ENCODE peak calls at places on chromosomes 7 and 10, in five cellular contexts. B is right lobe of liver; V is CD4-positive, alpha-beta T cell; C is type B pancreatic cell; E is A549. Y is an unnamed sample.

GRCh38 chr10:74704629-74705360 is 121.6 kb upstream of the KAT6B start:
- DNase-seq in B (no peak), V (no peak), C (no peak), E (no peak), Y (no peak)

GRCh38 chr7:21142081-21142480 is 285.8 kb upstream of the SP4 start:
- DNase-seq in B (no peak), V (no peak), C (no peak), E (no peak), Y (no peak)

GRCh38 chr7:86558680-86559079 is 85.0 kb upstream of the GRM3 start:
- DNase-seq in B (no peak), V (no peak), C (no peak), E (no peak), Y (no peak)

GRCh38 chr10:52212062-52212461 is 102.0 kb upstream of the DKK1 start:
- DNase-seq in B (peak; percentile 71), V (no peak), C (no peak), E (no peak), Y (no peak)

GRCh38 chr10:89245802-89246201 is 5.8 kb downstream of the LIPA start:
- DNase-seq in B (no peak), V (no peak), C (no peak), E (no peak), Y (no peak)

GRCh38 chr7:83014546-83014945 is 148.1 kb downstream of the PCLO start:
- DNase-seq in B (no peak), V (no peak), C (no peak), E (no peak), Y (no peak)

GRCh38 chr10:97689637-97690036 is 2.6 kb upstream of the AVPI1 start:
- DNase-seq in B (no peak), V (no peak), C (no peak), E (peak; percentile 55), Y (no peak)

GRCh38 chr7:4208086-4208485 is 474.0 kb upstream of the FOXK1 start:
- DNase-seq in B (no peak), V (no peak), C (no peak), E (no peak), Y (no peak)

GRCh38 chr7:3439333-3440030 is 138.4 kb downstream of the SDK1 start:
- DNase-seq in B (no peak), V (no peak), C (no peak), E (peak; percentile 60), Y (no peak)

GRCh38 chr7:142808802-142809583 is 38.2 kb downstream of the PRSS2 start:
- DNase-seq in B (no peak), V (peak; percentile 95), C (no peak), E (no peak), Y (peak; percentile 82)

GRCh38 chr10:78388331-78389050 is 354.8 kb downstream of the RPS24 start:
- DNase-seq in B (no peak), V (no peak), C (no peak), E (no peak), Y (no peak)

GRCh38 chr7:85529197-85529596 is 342.3 kb upstream of the SEMA3D start:
- DNase-seq in B (peak; percentile 73), V (no peak), C (no peak), E (no peak), Y (no peak)

GRCh38 chr10:132036153-132036886 is 29.4 kb upstream of the JAKMIP3 start:
- DNase-seq in B (no peak), V (no peak), C (no peak), E (peak; percentile 52), Y (no peak)

GRCh38 chr10:96413151-96413787 is 54.5 kb upstream of the OPALIN start:
- DNase-seq in B (no peak), V (no peak), C (no peak), E (no peak), Y (no peak)

GRCh38 chr10:21172774-21173432 is 275.8 kb upstream of the NEBL start:
- DNase-seq in B (no peak), V (no peak), C (no peak), E (peak; percentile 38), Y (no peak)

GRCh38 chr10:128018236-128018635 is 108.0 kb downstream of the MKI67 start:
- DNase-seq in B (no peak), V (no peak), C (no peak), E (no peak), Y (no peak)

GRCh38 chr7:151459726-151460473 is 20.0 kb upstream of the CRYGN start:
- DNase-seq in B (peak; percentile 58), V (no peak), C (no peak), E (peak; percentile 61), Y (no peak)

GRCh38 chr7:103915958-103916357 is 73.5 kb downstream of the RELN start:
- DNase-seq in B (no peak), V (no peak), C (no peak), E (no peak), Y (no peak)

GRCh38 chr10:14184841-14185500 is 145.8 kb downstream of the FRMD4A start:
- DNase-seq in B (no peak), V (peak; percentile 19), C (no peak), E (no peak), Y (no peak)

GRCh38 chr10:98267894-98268693 is at the start of gene LOXL4:
- DNase-seq in B (no peak), V (no peak), C (no peak), E (peak; percentile 32), Y (peak; percentile 30)

GRCh38 chr10:129759214-129760002 is 204.7 kb downstream of the EBF3 start:
- DNase-seq in B (peak; percentile 31), V (no peak), C (peak; percentile 65), E (no peak), Y (no peak)

GRCh38 chr10:110426294-110427153 is 71.2 kb upstream of the DUSP5 start:
- DNase-seq in B (no peak), V (no peak), C (no peak), E (peak; percentile 68), Y (no peak)

GRCh38 chr7:131897016-131897789 is 340.8 kb upstream of the PODXL start:
- DNase-seq in B (no peak), V (no peak), C (peak; percentile 48), E (peak; percentile 19), Y (no peak)

GRCh38 chr7:121330053-121330833 is 1.4 kb downstream of the WNT16 start:
- DNase-seq in B (no peak), V (no peak), C (peak; percentile 72), E (no peak), Y (peak; percentile 32)

GRCh38 chr10:42980553-42981357 is 96.1 kb upstream of the RET start:
- DNase-seq in B (no peak), V (no peak), C (peak; percentile 66), E (no peak), Y (no peak)

GRCh38 chr10:114691442-114691941 is 33.4 kb upstream of the ABLIM1 start:
- DNase-seq in B (no peak), V (no peak), C (no peak), E (no peak), Y (no peak)

GRCh38 chr10:102398172-102399020 is 2.9 kb downstream of the NFKB2 start:
- DNase-seq in B (peak; percentile 49), V (no peak), C (no peak), E (no peak), Y (no peak)

GRCh38 chr10:34716958-34717357 is 98.1 kb downstream of the PARD3 start:
- DNase-seq in B (no peak), V (no peak), C (no peak), E (no peak), Y (no peak)

GRCh38 chr10:11515596-11516418 is 95.6 kb downstream of the USP6NL start:
- DNase-seq in B (no peak), V (peak; percentile 11), C (no peak), E (peak; percentile 28), Y (no peak)

GRCh38 chr10:11510714-11511113 is 100.7 kb downstream of the USP6NL start:
- DNase-seq in B (no peak), V (no peak), C (no peak), E (no peak), Y (no peak)

GRCh38 chr10:11511325-11511724 is 100.1 kb downstream of the USP6NL start:
- DNase-seq in B (no peak), V (no peak), C (no peak), E (no peak), Y (no peak)

GRCh38 chr10:11513727-11514126 is 97.7 kb downstream of the USP6NL start:
- DNase-seq in B (no peak), V (no peak), C (no peak), E (no peak), Y (no peak)

DNA sequence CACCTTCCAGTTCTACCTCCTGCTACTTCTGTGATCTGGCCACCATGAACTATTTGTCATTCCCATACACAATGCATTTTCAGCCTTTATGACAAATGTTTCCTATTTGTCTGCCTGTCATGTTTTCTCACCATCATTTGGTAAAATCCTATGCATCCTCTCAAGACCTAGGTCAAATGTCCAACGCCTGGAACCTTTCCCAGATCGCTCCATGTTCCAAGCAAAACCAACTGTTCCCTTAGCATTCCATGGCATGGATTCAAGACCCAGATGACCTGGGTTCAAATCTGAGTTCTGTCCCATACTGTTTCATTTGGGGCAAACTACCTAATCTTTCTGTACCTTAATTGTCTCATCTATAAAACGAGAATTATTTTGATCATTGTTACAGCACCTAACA is 98.9 kb downstream of the USP6NL start:
- DNase-seq in B (peak; percentile 54), V (no peak), C (no peak), E (no peak), Y (no peak)
- TF ChIP-seq CTCF in B (no peak), V (no peak), C (no peak), E (no peak), Y (no peak)

GRCh38 chr10:64426745-64427144 is 905.5 kb downstream of the REEP3 start:
- DNase-seq in B (no peak), V (no peak), C (no peak), E (no peak), Y (no peak)

GRCh38 chr10:64430690-64431323 is 909.6 kb downstream of the REEP3 start:
- DNase-seq in B (no peak), V (no peak), C (no peak), E (no peak), Y (no peak)
- TF ChIP-seq CTCF in B (peak; percentile 19), V (no peak), C (peak; percentile 71), E (no peak), Y (no peak)

DNA sequence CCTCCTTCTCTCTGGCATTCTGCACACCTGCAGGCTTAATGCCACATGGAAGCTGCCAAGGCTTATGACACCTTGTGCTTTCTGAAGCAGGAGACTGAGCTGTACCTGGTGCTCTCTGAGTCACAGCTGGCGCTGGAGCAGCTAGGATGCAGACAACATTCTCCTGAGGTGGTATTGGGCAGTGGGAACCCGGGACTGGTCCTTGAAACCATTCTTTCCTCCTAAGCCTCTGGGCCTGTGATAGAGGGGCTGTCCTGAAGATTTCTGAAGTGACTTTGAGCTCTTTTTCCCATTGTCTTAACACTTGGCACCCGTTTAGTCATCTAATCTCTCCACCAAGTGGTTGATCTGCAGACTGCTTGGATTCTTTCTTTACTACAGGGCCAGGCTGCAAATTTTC is 508.4 kb downstream of the TFEC start:
- DNase-seq in B (no peak), V (no peak), C (no peak), E (no peak), Y (no peak)
- TF ChIP-seq CTCF in B (no peak), V (no peak), C (no peak), E (no peak), Y (no peak)

DNA sequence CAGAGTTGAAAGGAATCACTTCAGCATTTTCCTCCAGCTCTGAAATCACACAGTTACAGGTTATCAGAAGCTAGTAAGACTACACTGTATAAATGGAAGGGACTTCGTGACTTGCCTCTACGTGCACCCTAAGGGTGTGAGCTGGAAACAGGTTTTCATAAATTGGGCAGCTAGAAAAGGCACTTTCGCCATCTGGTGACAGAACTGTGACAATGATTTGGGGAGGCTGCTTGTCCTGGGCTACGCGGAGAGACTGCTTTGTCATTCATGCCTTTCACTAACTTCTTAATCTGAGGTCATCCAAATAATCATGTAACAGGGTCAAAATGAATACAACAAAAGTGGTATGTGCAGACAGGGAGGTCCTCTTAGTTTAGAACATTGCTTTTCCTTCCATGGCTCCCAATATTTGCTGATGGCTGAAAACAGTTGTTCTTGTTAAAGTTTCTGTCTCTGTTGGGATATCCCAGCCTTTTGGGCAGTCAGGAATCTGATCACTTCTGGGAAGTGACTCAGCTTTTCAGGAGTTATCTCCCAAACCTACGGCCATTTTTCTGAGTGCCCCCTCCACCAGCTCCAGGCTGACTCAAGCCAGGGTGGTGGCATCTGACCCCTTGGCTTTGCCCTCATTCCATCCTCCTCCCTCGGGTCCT is 17.8 kb downstream of the VWC2 start:
- DNase-seq in B (no peak), V (no peak), C (no peak), E (peak; percentile 6), Y (no peak)
- TF ChIP-seq CTCF in B (no peak), V (no peak), C (peak; percentile 75), E (peak; percentile 21), Y (no peak)

Y was measured in activated B cell treated with CpG ODN at 0.5 μM for 24 hours.